ENCODE peak calls at places on chromosomes 3 and 15, in nine cellular contexts. R is nephron progenitor cell; H is frontal cortex; I is CD4-positive, alpha-beta memory T cell; W is psoas muscle; Q is NCI-H2171; D is GM23248; E is NCI-H1092 treated with DMSO at 0.1 percent for 48 hours; V is non-pigmented ciliary epithelial cell. M is an unnamed sample.

GRCh38 chr15:93837450-93837849 is 393.9 kb upstream of the MCTP2 start:
- DNase-seq in R (no peak), H (no peak), I (no peak), W (no peak), Q (no peak), D (no peak), E (no peak), V (no peak), M (no peak)

GRCh38 chr3:27616031-27616430 is 106.1 kb downstream of the EOMES start:
- DNase-seq in R (no peak), H (no peak), I (no peak), W (no peak), Q (no peak), D (no peak), E (peak), V (no peak), M (no peak)

GRCh38 chr15:77974098-77974414 is 103.5 kb downstream of the TBC1D2B start:
- DNase-seq in R (no peak), H (no peak), I (no peak), W (peak), Q (no peak), D (peak), E (peak), V (no peak), M (no peak)

GRCh38 chr3:32959370-32959769 is 7.9 kb downstream of the CCR4 start:
- DNase-seq in R (peak), H (no peak), I (no peak), W (no peak), Q (no peak), D (no peak), E (no peak), V (no peak), M (no peak)

GRCh38 chr15:23039917-23040281 is 530 bp upstream of the TUBGCP5 start:
- DNase-seq in R (no peak), H (no peak), I (no peak), W (no peak), Q (no peak), D (no peak), E (no peak), V (no peak), M (no peak)

GRCh38 chr15:60507596-60508424 is 28.9 kb upstream of the ICE2 start:
- DNase-seq in R (peak), H (no peak), I (peak), W (no peak), Q (peak), D (peak), E (peak), V (no peak), M (peak)

GRCh38 chr3:182740710-182741109 is 52.6 kb upstream of the ATP11B start:
- DNase-seq in R (no peak), H (no peak), I (no peak), W (no peak), Q (peak), D (no peak), E (no peak), V (no peak), M (no peak)

GRCh38 chr3:195384952-195385351 is 57.9 kb downstream of the ACAP2 start:
- DNase-seq in R (no peak), H (no peak), I (no peak), W (no peak), Q (no peak), D (no peak), E (no peak), V (no peak), M (no peak)

GRCh38 chr15:77033729-77034619 is 36.9 kb downstream of the TSPAN3 start:
- DNase-seq in R (no peak), H (no peak), I (no peak), W (peak), Q (no peak), D (no peak), E (no peak), V (no peak), M (no peak)

GRCh38 chr3:71109241-71109976 is 474.1 kb downstream of the FOXP1 start:
- DNase-seq in R (no peak), H (no peak), I (no peak), W (no peak), Q (no peak), D (peak), E (no peak), V (peak), M (no peak)

GRCh38 chr3:89107461-89108035 is at the start of gene EPHA3:
- DNase-seq in R (peak), H (peak), I (peak), W (peak), Q (no peak), D (peak), E (peak), V (no peak), M (peak)

GRCh38 chr15:92273286-92273685 is 120.4 kb upstream of the ST8SIA2 start:
- DNase-seq in R (no peak), H (no peak), I (no peak), W (no peak), Q (peak), D (no peak), E (no peak), V (no peak), M (no peak)

GRCh38 chr3:172679599-172679998 is 31.3 kb downstream of the NCEH1 start:
- DNase-seq in R (no peak), H (no peak), I (no peak), W (no peak), Q (no peak), D (no peak), E (no peak), V (no peak), M (no peak)

GRCh38 chr3:127158614-127159221 is 34.2 kb upstream of the PRR23E start:
- DNase-seq in R (peak), H (no peak), I (no peak), W (peak), Q (no peak), D (peak), E (peak), V (no peak), M (no peak)

GRCh38 chr3:135197246-135197645 is 402.2 kb downstream of the EPHB1 start:
- DNase-seq in R (no peak), H (no peak), I (no peak), W (no peak), Q (no peak), D (no peak), E (no peak), V (no peak), M (no peak)

GRCh38 chr3:37526511-37526910 is 335.2 kb upstream of the CTDSPL start:
- DNase-seq in R (no peak), H (no peak), I (no peak), W (peak), Q (no peak), D (peak), E (no peak), V (no peak), M (no peak)

GRCh38 chr3:170429050-170429449 is 10.4 kb downstream of the CLDN11 start:
- DNase-seq in R (no peak), H (no peak), I (peak), W (no peak), Q (no peak), D (peak), E (no peak), V (peak), M (no peak)

GRCh38 chr3:131033480-131034080 is 6.9 kb downstream of the NEK11 start:
- DNase-seq in R (peak), H (no peak), I (peak), W (no peak), Q (peak), D (peak), E (peak), V (peak), M (peak)

GRCh38 chr3:194485471-194485875 is 1.3 kb downstream of the ATP13A3 start:
- DNase-seq in R (no peak), H (no peak), I (no peak), W (no peak), Q (no peak), D (peak), E (no peak), V (no peak), M (no peak)

GRCh38 chr3:13025090-13025489 is 48.1 kb downstream of the IQSEC1 start:
- DNase-seq in R (no peak), H (no peak), I (no peak), W (peak), Q (no peak), D (peak), E (no peak), V (peak), M (no peak)

GRCh38 chr3:102715030-102715697 is 280.3 kb downstream of the ZPLD1 start:
- DNase-seq in R (no peak), H (no peak), I (no peak), W (no peak), Q (no peak), D (peak), E (no peak), V (peak), M (no peak)

GRCh38 chr15:85407421-85408269 is 27.2 kb downstream of the AKAP13 start:
- DNase-seq in R (no peak), H (no peak), I (peak), W (no peak), Q (no peak), D (peak), E (peak), V (peak), M (peak)

GRCh38 chr3:170714562-170715535 is 129.0 kb upstream of the SLC7A14 start:
- DNase-seq in R (no peak), H (no peak), I (no peak), W (no peak), Q (no peak), D (peak), E (no peak), V (peak), M (no peak)

M was measured in naive B cell.